ENCODE peak calls at places on chromosomes 13 and 19, in nine cellular contexts. O is sigmoid colon, M is HepG2, T is K562, E is stomach, Q is breast epithelium, X is prostate gland, D is endothelial cell of umbilical vein, H is H1. S is an unnamed sample.

GRCh38 chr13:36096411-36097184 is 34.6 kb downstream of the DCLK1 start:
- DNase-seq in O (no peak), M (no peak), T (no peak), E (no peak), Q (no peak), X (no peak), D (no peak), H (no peak), S (no peak)

GRCh38 chr13:50393641-50394040 is 378.4 kb downstream of the KCNRG start:
- DNase-seq in O (no peak), M (no peak), T (no peak), E (no peak), Q (no peak), X (no peak), D (no peak), H (no peak), S (no peak)

GRCh38 chr13:67095621-67096020 is 134.5 kb downstream of the PCDH9 start:
- DNase-seq in O (no peak), M (no peak), T (no peak), E (no peak), Q (no peak), X (no peak), D (peak), H (no peak), S (no peak)

GRCh38 chr19:50314724-50315700 is 14.2 kb downstream of the KCNC3 start:
- DNase-seq in O (no peak), M (no peak), T (no peak), E (no peak), Q (no peak), X (no peak), D (no peak), H (no peak), S (no peak)

GRCh38 chr13:44015808-44016207 is 136.1 kb downstream of the LACC1 start:
- DNase-seq in O (no peak), M (no peak), T (no peak), E (no peak), Q (no peak), X (no peak), D (peak), H (no peak), S (no peak)

GRCh38 chr19:36115453-36116343 is at the start of gene TBCB:
- DNase-seq in O (peak), M (peak), T (peak), E (peak), Q (peak), X (peak), D (peak), H (no peak), S (peak)

GRCh38 chr19:3178377-3178972 is at the start of gene S1PR4:
- DNase-seq in O (no peak), M (no peak), T (no peak), E (no peak), Q (no peak), X (no peak), D (peak), H (no peak), S (peak)

GRCh38 chr19:33134571-33135041 is 2.7 kb downstream of the WDR88 start:
- DNase-seq in O (no peak), M (no peak), T (no peak), E (no peak), Q (no peak), X (no peak), D (no peak), H (no peak), S (no peak)

GRCh38 chr13:40031031-40031430 is 375.6 kb downstream of the COG6 start:
- DNase-seq in O (no peak), M (no peak), T (no peak), E (no peak), Q (no peak), X (no peak), D (peak), H (no peak), S (no peak)

GRCh38 chr19:873084-874019 is 13.9 kb downstream of the CFD start:
- DNase-seq in O (no peak), M (no peak), T (peak), E (no peak), Q (no peak), X (no peak), D (no peak), H (no peak), S (peak)

GRCh38 chr19:19105365-19106060 is 32.8 kb downstream of the TMEM161A start:
- DNase-seq in O (peak), M (peak), T (peak), E (peak), Q (no peak), X (peak), D (peak), H (no peak), S (no peak)

GRCh38 chr13:101453784-101454201 is 1.3 kb downstream of the ITGBL1 start:
- DNase-seq in O (no peak), M (no peak), T (no peak), E (peak), Q (no peak), X (no peak), D (peak), H (no peak), S (no peak)

DNA sequence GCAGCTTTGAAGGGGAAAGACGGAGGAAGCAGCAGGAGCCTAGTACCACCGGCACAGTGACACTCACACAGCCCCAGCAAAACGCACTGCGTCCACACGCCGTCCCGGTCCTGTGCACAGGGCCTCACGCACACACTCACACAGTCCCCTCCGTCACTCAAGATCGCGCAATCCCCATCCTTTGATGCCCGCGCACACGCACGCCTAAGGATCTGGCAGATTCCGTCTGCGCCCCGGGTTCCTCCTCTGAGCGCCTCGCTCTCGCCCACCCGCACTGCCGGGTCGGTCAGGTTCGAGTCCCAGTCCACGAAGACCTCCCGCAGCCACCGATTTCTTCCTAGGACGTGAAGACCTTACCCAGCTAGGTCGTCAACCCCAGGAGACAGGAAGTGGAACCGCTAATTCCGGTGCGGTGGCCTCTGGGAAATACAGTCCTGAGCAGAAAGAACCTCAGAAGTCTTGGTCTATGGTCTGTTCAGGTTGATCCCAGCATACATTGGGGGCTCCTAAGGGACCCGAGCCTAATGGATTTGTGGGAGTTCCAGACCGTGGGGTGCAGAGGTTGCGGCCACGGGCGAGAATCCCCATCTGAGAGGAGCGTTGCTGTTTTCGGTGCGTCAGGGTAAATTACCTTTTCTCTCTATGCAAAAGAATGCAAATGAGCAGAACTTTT is at the start of gene ZNF780B:
- DNase-seq in O (peak), M (peak), T (peak), E (peak), Q (peak), X (peak), D (peak), H (peak), S (peak)
- TF ChIP-seq POLR2A in O (no peak), M (peak), T (peak), E (no peak), Q (no peak), X (no peak), D (no peak), H (no peak), S (no peak)

GRCh38 chr19:23395041-23395721 is at the start of gene ZNF91:
- DNase-seq in O (peak), M (peak), T (peak), E (peak), Q (peak), X (peak), D (peak), H (peak), S (peak)
- TF ChIP-seq POLR2AphosphoS5 in O (peak), M (peak), T (no peak), E (peak), Q (peak), X (peak), D (peak), H (peak), S (peak)

DNA sequence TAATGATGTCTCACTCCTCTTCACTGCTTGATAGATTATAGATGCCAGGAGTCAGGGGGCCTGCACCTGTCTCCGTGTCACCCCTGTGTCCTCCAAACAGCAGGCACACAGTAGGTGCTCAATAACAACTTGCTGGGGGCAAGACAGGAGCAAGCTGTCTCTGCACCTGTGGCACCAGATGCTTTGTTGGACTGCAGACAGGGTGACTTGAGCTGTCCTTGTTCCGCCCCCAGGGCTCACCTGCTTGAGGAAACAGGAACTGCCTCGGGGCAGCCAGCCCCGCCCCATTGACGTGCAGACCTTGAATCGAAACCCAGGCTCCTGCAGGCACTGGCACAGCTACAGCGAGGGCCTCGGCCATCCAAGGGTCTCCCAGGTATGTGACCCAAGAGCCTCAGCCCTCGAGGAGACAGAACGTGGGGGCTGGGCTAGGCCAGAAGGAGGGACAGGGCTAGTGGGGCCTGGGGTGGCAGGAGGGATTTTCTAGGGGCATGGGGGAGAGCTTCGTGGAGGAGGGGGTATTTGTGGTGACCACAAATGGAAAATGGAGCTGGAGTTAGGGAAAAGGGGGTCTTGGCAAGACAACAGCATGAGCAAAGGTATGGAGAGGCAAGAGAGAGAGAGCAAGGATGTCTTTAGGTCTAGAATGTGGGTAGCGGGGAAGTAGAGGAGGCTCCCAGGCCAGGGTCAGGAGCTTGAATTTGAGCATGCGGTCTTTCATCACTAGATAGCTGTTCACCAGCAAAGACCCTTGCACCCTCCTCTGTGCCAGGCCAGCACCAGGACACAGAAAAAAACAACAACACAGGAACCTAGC is at the start of gene HSH2D:
- DNase-seq in O (no peak), M (peak), T (no peak), E (peak), Q (peak), X (peak), D (no peak), H (peak), S (peak)
- TF ChIP-seq POLR2A in O (peak), M (peak), T (no peak), E (no peak), Q (no peak), X (peak), D (no peak), H (no peak), S (peak)

GRCh38 chr13:114128624-114129522 is 3.5 kb downstream of the RASA3 start:
- DNase-seq in O (peak), M (no peak), T (peak), E (peak), Q (no peak), X (no peak), D (peak), H (no peak), S (peak)
- TF ChIP-seq POLR2AphosphoS5 in O (peak), M (no peak), T (peak), E (peak), Q (peak), X (peak), D (peak), H (no peak), S (peak)